ENCODE peak calls at places on chromosomes 11 and 22, in eight cellular contexts. M is tibial artery, L is HepG2, R is PC-9, T is transverse colon, N is endothelial cell of umbilical vein, E is left ventricle myocardium inferior, I is cardiac muscle cell. B is an unnamed sample.

GRCh38 chr11:2687223-2687530 is 12.6 kb downstream of the KCNQ1OT1 start:
- DNase-seq in M (no peak), L (no peak), R (no peak), T (no peak), N (no peak), E (no peak), I (no peak), B (no peak)

GRCh38 chr22:38220653-38221386 is 19.0 kb downstream of the MAFF start:
- DNase-seq in M (no peak), L (no peak), R (peak; percentile 76), T (no peak), N (no peak), E (no peak), I (no peak), B (no peak)

GRCh38 chr11:57480409-57481137 is 20.2 kb downstream of the RTN4RL2 start:
- DNase-seq in M (peak; percentile 68), L (peak; percentile 61), R (peak; percentile 69), T (peak; percentile 79), N (peak; percentile 46), E (peak; percentile 66), I (peak; percentile 67), B (no peak)

GRCh38 chr22:44697423-44698179 is 4.4 kb upstream of the PRR5 start:
- DNase-seq in M (peak; percentile 69), L (peak; percentile 45), R (peak; percentile 83), T (peak; percentile 88), N (peak; percentile 50), E (peak; percentile 77), I (peak; percentile 78), B (peak; percentile 50)

GRCh38 chr11:75154646-75155569 is 4.0 kb downstream of the SLCO2B1 start:
- DNase-seq in M (no peak), L (no peak), R (no peak), T (no peak), N (no peak), E (peak; percentile 47), I (peak; percentile 36), B (no peak)

GRCh38 chr11:116232364-116232801 is 540.4 kb downstream of the BUD13 start:
- DNase-seq in M (no peak), L (no peak), R (no peak), T (peak; percentile 23), N (no peak), E (no peak), I (no peak), B (no peak)

GRCh38 chr11:61627831-61628753 is 47.2 kb upstream of the SYT7 start:
- DNase-seq in M (peak; percentile 29), L (peak; percentile 57), R (peak; percentile 80), T (peak; percentile 72), N (peak; percentile 55), E (peak; percentile 60), I (peak; percentile 82), B (peak; percentile 47)

GRCh38 chr11:101686514-101686913 is 102.7 kb upstream of the TRPC6 start:
- DNase-seq in M (no peak), L (no peak), R (peak; percentile 56), T (no peak), N (no peak), E (no peak), I (peak; percentile 15), B (no peak)

GRCh38 chr11:35305670-35306382 is 113.5 kb downstream of the SLC1A2 start:
- DNase-seq in M (no peak), L (peak; percentile 12), R (no peak), T (peak; percentile 37), N (peak; percentile 17), E (no peak), I (peak; percentile 74), B (no peak)

GRCh38 chr11:95585071-95585751 is 204.4 kb downstream of the FAM76B start:
- DNase-seq in M (no peak), L (no peak), R (no peak), T (no peak), N (no peak), E (no peak), I (no peak), B (no peak)

GRCh38 chr11:94602430-94603372 is 35.5 kb downstream of the PIWIL4 start:
- DNase-seq in M (peak; percentile 59), L (peak; percentile 66), R (peak; percentile 66), T (peak; percentile 65), N (peak; percentile 66), E (peak; percentile 40), I (peak; percentile 83), B (no peak)

GRCh38 chr22:20495861-20496681 is 476 bp upstream of the KLHL22 start:
- DNase-seq in M (peak; percentile 86), L (peak; percentile 76), R (peak; percentile 88), T (peak; percentile 94), N (peak; percentile 91), E (peak; percentile 93), I (peak; percentile 95), B (peak; percentile 89)

GRCh38 chr22:24694971-24695928 is 79.3 kb downstream of the PIWIL3 start:
- DNase-seq in M (no peak), L (no peak), R (no peak), T (peak; percentile 48), N (no peak), E (no peak), I (no peak), B (no peak)
- TF ChIP-seq CTCF in M (no peak), L (no peak), R (no peak), T (no peak), N (no peak), E (no peak), I (no peak), B (no peak)

DNA sequence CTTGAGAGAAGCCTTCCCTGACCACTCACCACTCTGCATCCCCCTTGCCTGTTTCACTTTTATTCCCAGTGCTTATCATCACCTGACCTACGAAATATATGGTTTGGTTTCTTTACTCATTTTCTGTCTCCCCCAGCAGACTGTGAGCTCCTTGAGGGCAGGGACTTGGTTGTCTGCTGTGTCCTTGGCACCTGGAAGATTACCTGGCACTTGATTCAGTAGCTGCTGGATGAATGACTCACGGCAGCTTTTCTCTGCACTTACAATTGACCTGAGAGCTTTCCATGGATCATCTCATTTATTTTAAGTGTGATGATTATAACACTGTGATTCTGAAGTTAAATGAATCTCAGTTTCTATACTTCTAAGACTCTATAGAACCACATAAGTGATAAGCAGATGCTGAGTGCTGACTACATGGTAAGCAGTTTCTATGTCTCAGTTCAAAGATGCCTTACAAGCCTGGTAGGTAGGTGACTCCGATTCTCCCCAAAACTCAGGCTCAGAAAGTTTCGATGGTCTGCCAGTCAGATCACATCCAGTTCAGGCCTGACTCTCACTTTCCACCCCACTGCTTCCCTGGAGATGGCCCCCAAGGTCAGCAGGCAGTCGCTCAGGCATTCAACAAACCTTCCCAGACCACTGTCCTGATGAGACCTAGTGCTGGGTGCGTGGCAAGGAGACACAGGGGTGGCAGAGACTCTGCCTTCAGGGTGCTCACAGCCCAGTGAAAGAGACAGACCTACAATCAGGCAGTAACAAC is 11.6 kb downstream of the IL2RB start:
- DNase-seq in M (no peak), L (no peak), R (no peak), T (no peak), N (no peak), E (no peak), I (no peak), B (no peak)
- H3K36me3 ChIP-seq in M (no peaks in the 10 kb centered on the region), L (no peaks in the 10 kb centered on the region), R (no peaks in the 10 kb centered on the region), T (no peaks in the 10 kb centered on the region), N (no peaks in the 10 kb centered on the region), E (no peaks in the 10 kb centered on the region), I (no peaks in the 10 kb centered on the region), B (no peaks in the 10 kb centered on the region)

DNA sequence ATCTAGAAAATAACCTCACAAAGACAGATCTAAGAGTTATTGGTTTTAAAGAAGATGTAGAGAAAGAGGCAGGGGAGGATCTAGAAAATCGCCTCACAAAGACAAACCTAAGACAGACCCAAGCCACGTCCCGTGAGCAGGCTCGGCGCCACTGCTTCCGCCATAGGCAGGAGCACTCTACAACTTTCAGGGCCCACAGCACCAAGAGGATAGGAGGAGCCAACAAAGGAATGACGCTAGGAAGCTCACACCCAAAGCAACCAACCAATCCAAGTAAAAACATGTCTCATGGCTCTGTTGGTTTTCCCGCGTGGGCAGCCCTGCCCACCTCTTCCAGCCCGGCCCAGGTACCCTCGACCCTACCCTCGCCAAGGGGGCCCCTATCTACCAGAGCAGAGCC is 4167.4 kb upstream of the OR11H1 start:
- DNase-seq in M (no peak), L (no peak), R (no peak), T (no peak), N (no peak), E (no peak), I (no peak), B (no peak)
- H3K9me3 ChIP-seq in M (no peaks in the 10 kb centered on the region), L (peaks cover 73% of the 10 kb centered on the region), R (no peaks in the 10 kb centered on the region), T (peaks cover 46% of the 10 kb centered on the region), N (peaks cover 2% of the 10 kb centered on the region), E (peaks cover 63% of the 10 kb centered on the region), I (peaks cover 5% of the 10 kb centered on the region), B (peaks cover 24% of the 10 kb centered on the region)

GRCh38 chr11:77062924-77063323 is 3.8 kb upstream of the CAPN5 start:
- DNase-seq in M (no peak), L (no peak), R (no peak), T (no peak), N (no peak), E (no peak), I (no peak), B (no peak)
- TF ChIP-seq CTCF in M (no peak), L (peak; percentile 41), R (peak; percentile 61), T (no peak), N (no peak), E (no peak), I (peak; percentile 8), B (no peak)

DNA sequence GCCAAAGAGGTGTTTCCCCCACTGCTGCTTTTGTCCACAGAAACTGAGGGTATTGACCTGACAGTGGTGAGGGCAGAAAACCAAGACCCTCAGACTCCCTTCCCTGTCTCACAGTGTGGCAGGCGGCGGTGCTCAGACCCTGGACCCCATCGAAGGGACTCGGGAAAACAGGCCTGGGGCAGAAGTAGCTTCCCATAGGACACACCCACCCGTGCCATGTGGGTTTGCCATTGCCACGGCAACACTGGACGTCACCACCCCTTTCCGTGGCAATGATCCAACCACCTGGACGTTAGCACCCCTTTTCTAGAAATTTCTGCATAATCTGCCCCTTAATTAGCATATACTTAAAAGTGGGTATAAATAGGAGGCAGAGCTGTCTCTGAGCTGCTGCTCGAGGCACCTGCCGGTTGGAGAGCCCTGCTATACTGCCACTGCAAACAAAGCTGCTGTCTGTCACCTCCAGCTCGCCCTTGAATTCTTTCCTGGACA is 10.6 kb downstream of the MLC1 start:
- DNase-seq in M (no peak), L (no peak), R (no peak), T (peak; percentile 67), N (no peak), E (no peak), I (peak; percentile 19), B (no peak)
- H3K36me3 ChIP-seq in M (no peaks in the 10 kb centered on the region), L (no peaks in the 10 kb centered on the region), R (no peaks in the 10 kb centered on the region), T (no peaks in the 10 kb centered on the region), N (no peaks in the 10 kb centered on the region), E (no peaks in the 10 kb centered on the region), I (no peaks in the 10 kb centered on the region), B (no peaks in the 10 kb centered on the region)

GRCh38 chr22:48369789-48370507 is 1457.7 kb downstream of the BRD1 start:
- DNase-seq in M (no peak), L (peak; percentile 85), R (no peak), T (peak; percentile 20), N (no peak), E (no peak), I (no peak), B (no peak)

GRCh38 chr22:48371391-48371790 is 1456.3 kb downstream of the BRD1 start:
- DNase-seq in M (no peak), L (no peak), R (no peak), T (no peak), N (no peak), E (no peak), I (no peak), B (no peak)

GRCh38 chr22:48370508-48371325 is 1457.0 kb downstream of the BRD1 start:
- DNase-seq in M (no peak), L (no peak), R (no peak), T (no peak), N (no peak), E (no peak), I (no peak), B (no peak)

GRCh38 chr22:48367731-48368130 is 1459.9 kb downstream of the BRD1 start:
- DNase-seq in M (no peak), L (no peak), R (no peak), T (peak; percentile 1), N (no peak), E (no peak), I (no peak), B (no peak)

GRCh38 chr22:48368975-48369525 is 1458.6 kb downstream of the BRD1 start:
- DNase-seq in M (no peak), L (no peak), R (no peak), T (no peak), N (no peak), E (no peak), I (no peak), B (no peak)
- H3K9me3 ChIP-seq in M (no peaks in the 10 kb centered on the region), L (no peaks in the 10 kb centered on the region), R (no peaks in the 10 kb centered on the region), T (no peaks in the 10 kb centered on the region), N (peaks cover 2% of the 10 kb centered on the region), E (no peaks in the 10 kb centered on the region), I (no peaks in the 10 kb centered on the region), B (no peaks in the 10 kb centered on the region)

B was measured in breast epithelium.